ENCODE peak calls at places on chromosomes 12 and 14, in six cellular contexts. K, S, U, P, D and R are unnamed samples.

GRCh38 chr14:25843761-25844470 is 753.9 kb downstream of the NOVA1 start:
- DNase-seq in K (no peak), S (no peak), U (no peak), P (no peak), D (no peak), R (no peak)

GRCh38 chr14:79528843-79529405 is 682.4 kb downstream of the DIO2 start:
- DNase-seq in K (no peak), S (no peak), U (no peak), P (no peak), D (no peak), R (no peak)

GRCh38 chr12:99223554-99223953 is 424.0 kb upstream of the GARIN6 start:
- DNase-seq in K (no peak), S (no peak), U (no peak), P (no peak), D (no peak), R (no peak)

GRCh38 chr12:1130571-1130970 is 139.5 kb downstream of the ERC1 start:
- DNase-seq in K (no peak), S (no peak), U (no peak), P (no peak), D (no peak), R (peak; percentile 17)

GRCh38 chr12:65986047-65986446 is 144.5 kb downstream of the LLPH start:
- DNase-seq in K (no peak), S (no peak), U (no peak), P (no peak), D (no peak), R (no peak)

GRCh38 chr12:38392584-38393144 is 76.1 kb downstream of the ALG10B start:
- DNase-seq in K (no peak), S (no peak), U (no peak), P (no peak), D (no peak), R (peak; percentile 29)

GRCh38 chr12:101957251-101957650 is 79.9 kb downstream of the DRAM1 start:
- DNase-seq in K (no peak), S (no peak), U (no peak), P (no peak), D (no peak), R (no peak)

GRCh38 chr14:100878271-100879146 is 25.0 kb downstream of the RTL1 start:
- DNase-seq in K (no peak), S (no peak), U (no peak), P (no peak), D (no peak), R (no peak)

GRCh38 chr12:110790301-110790700 is 47.6 kb upstream of the PPP1CC start:
- DNase-seq in K (no peak), S (no peak), U (no peak), P (no peak), D (no peak), R (no peak)

GRCh38 chr12:116759783-116760581 is 21.9 kb downstream of the RNFT2 start:
- DNase-seq in K (peak; percentile 64), S (no peak), U (no peak), P (no peak), D (no peak), R (no peak)

GRCh38 chr12:49705479-49706267 is 1.5 kb downstream of the FMNL3 start:
- DNase-seq in K (peak; percentile 62), S (peak; percentile 28), U (no peak), P (no peak), D (peak; percentile 16), R (no peak)

GRCh38 chr14:44777567-44777966 is 184.2 kb downstream of the KLHL28 start:
- DNase-seq in K (no peak), S (no peak), U (no peak), P (no peak), D (no peak), R (no peak)

GRCh38 chr14:29446971-29447370 is 480.7 kb downstream of the PRKD1 start:
- DNase-seq in K (no peak), S (no peak), U (no peak), P (no peak), D (no peak), R (no peak)

GRCh38 chr12:61023231-61023630 is 1237.0 kb upstream of the USP15 start:
- DNase-seq in K (peak; percentile 35), S (no peak), U (no peak), P (no peak), D (no peak), R (no peak)

GRCh38 chr12:3275171-3276041 is 198.2 kb downstream of the TSPAN9 start:
- DNase-seq in K (peak; percentile 85), S (peak; percentile 77), U (peak; percentile 71), P (peak; percentile 69), D (peak; percentile 56), R (peak; percentile 85)

GRCh38 chr12:20508362-20508761 is 140.0 kb downstream of the PDE3A start:
- DNase-seq in K (no peak), S (no peak), U (no peak), P (no peak), D (no peak), R (no peak)

GRCh38 chr14:31323419-31323818 is 96.9 kb downstream of the HEATR5A start:
- DNase-seq in K (no peak), S (no peak), U (no peak), P (no peak), D (no peak), R (no peak)

GRCh38 chr12:45572114-45572513 is 157.4 kb upstream of the ARID2 start:
- DNase-seq in K (no peak), S (no peak), U (no peak), P (no peak), D (no peak), R (peak; percentile 60)

GRCh38 chr14:88554458-88555286 is at the start of gene PTPN21:
- DNase-seq in K (peak; percentile 77), S (peak; percentile 69), U (peak; percentile 70), P (peak; percentile 62), D (peak; percentile 52), R (peak; percentile 77)

GRCh38 chr14:96638041-96638855 is 136.1 kb downstream of the PAPOLA start:
- DNase-seq in K (no peak), S (no peak), U (no peak), P (no peak), D (no peak), R (no peak)

GRCh38 chr14:20427231-20428009 is 8.5 kb downstream of the KLHL33 start:
- DNase-seq in K (no peak), S (no peak), U (no peak), P (peak; percentile 25), D (no peak), R (no peak)

GRCh38 chr12:20486233-20486632 is 117.9 kb downstream of the PDE3A start:
- DNase-seq in K (no peak), S (no peak), U (no peak), P (no peak), D (no peak), R (no peak)

GRCh38 chr12:98895086-98895651 is 250.1 kb downstream of the APAF1 start:
- DNase-seq in K (no peak), S (no peak), U (no peak), P (no peak), D (no peak), R (no peak)

GRCh38 chr14:22088614-22089359 is 415.2 kb upstream of the OR4E1 start:
- DNase-seq in K (no peak), S (no peak), U (no peak), P (no peak), D (no peak), R (no peak)

GRCh38 chr12:115632323-115632722 is 645.2 kb downstream of the MED13L start:
- DNase-seq in K (no peak), S (no peak), U (peak; percentile 11), P (no peak), D (no peak), R (no peak)
- TF ChIP-seq CTCF in K (no peak), S (no peak), U (peak; percentile 61), P (peak; percentile 26), D (no peak), R (no peak)

DNA sequence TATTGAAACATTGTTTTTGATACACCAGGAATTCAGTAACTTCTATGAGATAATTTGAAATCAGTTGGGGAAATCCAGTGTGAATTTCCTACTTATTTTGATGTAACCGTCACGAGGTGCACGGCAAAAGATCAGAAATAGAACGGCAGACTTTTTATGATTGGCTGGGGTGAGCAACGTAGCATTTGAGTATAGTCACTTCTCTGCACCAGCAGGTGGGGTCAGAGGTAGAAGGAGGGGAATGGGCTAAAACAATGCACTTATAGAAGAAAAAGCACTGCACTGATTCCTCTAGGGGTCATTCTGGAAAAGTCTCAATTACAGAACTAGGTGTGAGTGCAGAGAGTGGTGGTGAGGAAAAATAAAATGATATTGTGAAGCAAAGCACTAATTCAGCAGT is 7.9 kb upstream of the SSPN start:
- DNase-seq in K (no peak), S (no peak), U (no peak), P (no peak), D (no peak), R (peak; percentile 15)
- TF ChIP-seq CTCF in K (no peak), S (no peak), U (no peak), P (no peak), D (no peak), R (no peak)

GRCh38 chr14:54771411-54772027 is 131.1 kb downstream of the GCH1 start:
- DNase-seq in K (no peak), S (no peak), U (no peak), P (no peak), D (no peak), R (no peak)
- TF ChIP-seq CTCF in K (no peak), S (no peak), U (no peak), P (no peak), D (no peak), R (no peak)

GRCh38 chr14:51472881-51473280 is 178.8 kb upstream of the FRMD6 start:
- DNase-seq in K (no peak), S (no peak), U (no peak), P (no peak), D (no peak), R (peak; percentile 41)
- TF ChIP-seq CTCF in K (no peak), S (no peak), U (no peak), P (no peak), D (no peak), R (no peak)

DNA sequence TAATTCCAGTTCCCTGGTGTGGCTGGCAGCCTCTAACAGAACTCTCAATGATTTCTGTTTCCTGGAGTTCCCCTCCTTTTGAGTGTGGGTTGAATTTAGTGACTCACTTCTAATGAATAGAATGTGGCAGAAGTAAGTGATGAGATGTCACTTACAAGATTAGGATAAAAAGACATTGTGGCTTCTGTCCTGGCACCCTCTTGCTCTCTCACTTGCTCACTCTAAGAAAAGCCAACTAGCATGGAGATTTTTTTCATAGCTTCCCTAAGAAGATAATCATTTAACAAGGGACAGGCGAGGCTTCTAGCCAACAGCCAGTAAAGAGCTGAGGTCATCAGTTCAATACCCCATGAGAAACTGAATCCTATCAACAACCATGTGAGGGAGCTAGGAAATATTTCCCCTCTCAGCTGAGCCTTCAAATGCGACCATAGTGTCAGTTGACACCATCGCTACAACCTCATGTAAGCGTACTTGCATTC is 156.7 kb downstream of the TMTC3 start:
- DNase-seq in K (no peak), S (no peak), U (peak; percentile 17), P (peak; percentile 10), D (no peak), R (peak; percentile 59)
- TF ChIP-seq CTCF in K (no peak), S (no peak), U (no peak), P (no peak), D (no peak), R (no peak)